ENCODE peak calls at places on chromosomes 13 and 19, in six cellular contexts. P is CD4-positive, alpha-beta T cell; L is uterus; Y is heart right ventricle; Z is H9; U is esophagus squamous epithelium. R is an unnamed sample.

GRCh38 chr19:8321760-8322637 is 703 bp downstream of the RPS28 start:
- DNase-seq in L (no peak), U (no peak), Z (no peak), P (no peak), Y (no peak), R (no peak)

GRCh38 chr19:46963093-46963734 is 56.4 kb upstream of the NPAS1 start:
- DNase-seq in Y (no peak), Z (no peak), L (no peak), P (no peak), U (no peak), R (no peak)

GRCh38 chr13:26760835-26761582 is 423 bp upstream of the GPR12 start:
- DNase-seq in L (no peak), U (no peak), P (no peak), Y (no peak), Z (no peak), R (no peak)

GRCh38 chr13:41458187-41458938 is 1.0 kb downstream of the RGCC start:
- DNase-seq in L (no peak), U (peak; percentile 12), Z (peak; percentile 42), P (peak; percentile 52), Y (peak; percentile 41), R (no peak)

GRCh38 chr13:80303225-80303811 is 37.6 kb downstream of the SPRY2 start:
- DNase-seq in Y (no peak), U (no peak), Z (no peak), L (no peak), P (no peak), R (no peak)

GRCh38 chr19:49613374-49613773 is 22.4 kb downstream of the PRR12 start:
- DNase-seq in Z (no peak), U (no peak), L (no peak), P (no peak), Y (no peak), R (no peak)

GRCh38 chr13:19950374-19950773 is 8.2 kb upstream of the ZMYM2 start:
- DNase-seq in U (no peak), Y (no peak), L (no peak), P (no peak), Z (no peak), R (no peak)

GRCh38 chr19:47487551-47488515 is 3.8 kb upstream of the KPTN start:
- DNase-seq in U (no peak), Z (no peak), Y (no peak), L (no peak), P (no peak), R (no peak)

GRCh38 chr19:19324059-19324755 is 3.6 kb downstream of the MAU2 start:
- DNase-seq in Y (no peak), U (no peak), Z (no peak), P (no peak), L (no peak), R (no peak)

GRCh38 chr13:28505543-28506135 is 10.7 kb upstream of the FLT1 start:
- DNase-seq in U (no peak), Y (no peak), L (no peak), P (no peak), Z (no peak), R (no peak)

GRCh38 chr13:55439450-55439849 is 1701.3 kb upstream of the PRR20A start:
- DNase-seq in L (no peak), Y (no peak), P (no peak), U (no peak), Z (no peak), R (no peak)

GRCh38 chr19:47518139-47518538 is 3.3 kb upstream of the NAPA start:
- DNase-seq in L (no peak), Y (no peak), U (no peak), P (no peak), Z (no peak), R (no peak)

GRCh38 chr13:50417597-50417996 is 402.4 kb downstream of the KCNRG start:
- DNase-seq in P (no peak), L (no peak), Y (no peak), Z (no peak), U (no peak), R (no peak)

GRCh38 chr13:88144580-88144979 is 473.4 kb downstream of the SLITRK5 start:
- DNase-seq in Z (peak; percentile 44), Y (no peak), L (no peak), P (no peak), U (no peak), R (no peak)

GRCh38 chr13:47188802-47189201 is 291.9 kb upstream of the HTR2A start:
- DNase-seq in L (no peak), Z (no peak), Y (no peak), P (no peak), U (no peak), R (no peak)

GRCh38 chr13:19283836-19284235 is 102.2 kb upstream of the TUBA3C start:
- DNase-seq in U (no peak), L (no peak), P (no peak), Z (no peak), Y (no peak), R (no peak)

GRCh38 chr19:4709440-4710280 is 14.0 kb downstream of the DPP9 start:
- DNase-seq in L (no peak), Z (no peak), Y (no peak), P (no peak), U (no peak), R (peak; percentile 76)

GRCh38 chr13:37656247-37656940 is 57.8 kb upstream of the POSTN start:
- DNase-seq in L (no peak), U (no peak), P (no peak), Z (no peak), Y (no peak), R (no peak)

GRCh38 chr19:51712461-51713081 is 11.2 kb downstream of the HAS1 start:
- DNase-seq in U (no peak), P (no peak), Y (no peak), Z (peak; percentile 78), L (no peak), R (peak; percentile 22)

GRCh38 chr19:44677019-44677809 is 5.9 kb downstream of the CEACAM19 start:
- DNase-seq in Z (peak; percentile 74), P (no peak), Y (no peak), U (no peak), L (no peak), R (no peak)

GRCh38 chr19:2554856-2555255 is 78.9 kb downstream of the GADD45B start:
- DNase-seq in L (peak; percentile 54), P (no peak), Z (no peak), U (no peak), Y (no peak), R (no peak)

GRCh38 chr13:33279898-33280549 is 5.5 kb downstream of the STARD13 start:
- DNase-seq in U (no peak), Y (no peak), L (no peak), P (no peak), Z (no peak), R (peak; percentile 70)

GRCh38 chr19:55362990-55363716 is at the start of gene GARIN5B:
- DNase-seq in P (no peak), Y (no peak), Z (no peak), U (no peak), L (no peak), R (no peak)
- H3K27ac ChIP-seq in P (no peak within 1 kb of the TSS), Y (no peak within 1 kb of the TSS), Z (no peak within 1 kb of the TSS), U (no peak within 1 kb of the TSS), L (no peak within 1 kb of the TSS), R (no peak within 1 kb of the TSS)

GRCh38 chr19:36246006-36246391 is 31.1 kb downstream of the ZNF146 start:
- DNase-seq in Y (no peak), P (no peak), Z (no peak), L (no peak), U (no peak), R (no peak)
- H3K9me3 ChIP-seq in Y (no peaks in the 10 kb centered on the region), P (peaks cover 61% of the 10 kb centered on the region), Z (no peaks in the 10 kb centered on the region), L (no peaks in the 10 kb centered on the region), U (peaks cover 38% of the 10 kb centered on the region), R (peaks cover 3% of the 10 kb centered on the region)

GRCh38 chr13:99869830-99870229 is 101.7 kb downstream of the ZIC5 start:
- DNase-seq in P (no peak), U (no peak), Y (no peak), Z (no peak), L (no peak), R (no peak)
- H3K27ac ChIP-seq in P (no peak overlapping the region), U (no peak overlapping the region), Y (no peak overlapping the region), Z (no peak overlapping the region), L (no peak overlapping the region), R (no peak overlapping the region)

GRCh38 chr19:9494096-9494495 is 4.3 kb downstream of the ZNF560 start:
- DNase-seq in Z (no peak), L (no peak), P (no peak), U (no peak), Y (no peak), R (no peak)
- H3K9me3 ChIP-seq in Z (peaks cover 62% of the 10 kb centered on the region), L (no peaks in the 10 kb centered on the region), P (peaks cover 35% of the 10 kb centered on the region), U (peaks cover 67% of the 10 kb centered on the region), Y (peaks cover 26% of the 10 kb centered on the region), R (peaks cover 25% of the 10 kb centered on the region)

GRCh38 chr19:17235618-17236413 is 9.8 kb downstream of the OCEL1 start:
- DNase-seq in U (no peak), Y (peak; percentile 77), L (peak; percentile 62), P (peak; percentile 69), Z (peak; percentile 84), R (no peak)

GRCh38 chr19:17234911-17235617 is 9.0 kb downstream of the OCEL1 start:
- DNase-seq in L (peak; percentile 64), P (peak; percentile 51), Z (peak; percentile 81), Y (peak; percentile 50), U (no peak), R (no peak)

GRCh38 chr19:17237747-17238706 is 7.7 kb downstream of the NR2F6 start:
- DNase-seq in Y (no peak), Z (no peak), L (no peak), U (no peak), P (no peak), R (no peak)

GRCh38 chr19:17236414-17236716 is 9.4 kb downstream of the NR2F6 start:
- DNase-seq in L (no peak), Y (no peak), Z (no peak), U (no peak), P (no peak), R (no peak)

DNA sequence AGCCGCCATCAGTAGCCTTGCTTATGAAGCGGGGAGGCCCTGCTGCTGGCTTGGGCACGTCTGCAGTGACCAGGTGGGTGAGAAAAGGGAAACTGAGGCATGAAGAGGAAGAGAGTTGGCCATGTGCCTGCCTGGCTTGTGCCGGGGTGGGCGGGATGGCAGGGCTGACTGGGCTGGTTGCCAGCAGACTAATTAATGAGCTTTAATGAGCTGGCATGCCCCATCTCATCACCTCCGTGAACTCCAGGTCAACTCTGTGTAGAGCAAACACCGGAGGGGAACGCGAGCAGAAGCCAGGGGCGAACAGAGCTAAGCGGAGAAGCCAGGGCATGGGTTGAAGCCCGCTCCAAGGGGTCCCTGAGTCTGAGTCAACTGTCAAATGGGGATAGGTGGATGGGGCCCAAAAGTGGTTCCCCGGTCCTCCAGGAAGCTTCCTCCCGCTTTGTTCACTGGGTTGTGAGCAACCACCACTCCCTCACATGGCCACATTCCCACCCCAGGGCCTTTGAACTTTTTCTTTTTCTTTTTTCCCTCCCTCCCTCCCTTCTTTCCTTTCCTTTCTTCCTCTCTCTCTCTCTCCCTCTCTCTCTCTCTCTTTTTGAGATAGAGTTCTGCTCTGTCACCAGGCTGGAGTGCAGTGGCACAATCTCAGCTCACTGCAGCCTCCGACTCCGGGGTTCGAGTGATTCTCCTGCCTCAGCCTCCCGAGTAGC is 8.7 kb downstream of the NR2F6 start:
- DNase-seq in Z (no peak), U (no peak), L (no peak), Y (no peak), P (no peak), R (no peak)
- H3K27ac ChIP-seq in Z (no peak overlapping the region), U (peak overlapping the region; percentile 83), L (peak overlapping the region; percentile 81), Y (peak overlapping the region; percentile 70), P (no peak overlapping the region), R (peak overlapping the region; percentile 67)

R was measured in ascending aorta.